ENCODE peak calls at places on chromosomes 16 and 17, in nine cellular contexts. Q, Z, O, M, D, E, V, B and F are unnamed samples.
A peak's percentile ranks its signal among the peaks of the same experiment; 100 is the strongest.

GRCh38 chr16:76756951-76757350 is 434.0 kb upstream of the MON1B start:
- DNase-seq in Q (no peak), Z (no peak), O (no peak), M (no peak), D (no peak), E (no peak), V (no peak), B (no peak), F (no peak)

GRCh38 chr16:30565984-30566383 is 5.5 kb downstream of the ZNF688 start:
- DNase-seq in Q (no peak), Z (no peak), O (no peak), M (no peak), D (no peak), E (no peak), V (no peak), B (no peak), F (no peak)

GRCh38 chr16:15502041-15502725 is 67.8 kb downstream of the BMERB1 start:
- DNase-seq in Q (peak; percentile 71), Z (no peak), O (peak; percentile 30), M (peak; percentile 58), D (peak; percentile 26), E (peak; percentile 45), V (peak; percentile 76), B (no peak), F (peak; percentile 98)

GRCh38 chr16:65833171-65833871 is 533.2 kb upstream of the CDH5 start:
- DNase-seq in Q (peak; percentile 72), Z (no peak), O (no peak), M (no peak), D (no peak), E (no peak), V (peak; percentile 13), B (no peak), F (peak; percentile 71)

GRCh38 chr17:19254651-19255050 is 17.5 kb downstream of the EPN2 start:
- DNase-seq in Q (no peak), Z (no peak), O (no peak), M (no peak), D (no peak), E (no peak), V (no peak), B (no peak), F (no peak)

GRCh38 chr16:369866-370436 is 387 bp downstream of the MRPL28 start:
- DNase-seq in Q (no peak), Z (no peak), O (no peak), M (peak; percentile 76), D (no peak), E (no peak), V (no peak), B (peak; percentile 47), F (no peak)

GRCh38 chr17:50165867-50166517 is at the start of gene SGCA:
- DNase-seq in Q (no peak), Z (no peak), O (peak; percentile 76), M (no peak), D (no peak), E (no peak), V (no peak), B (no peak), F (no peak)

GRCh38 chr17:76696763-76697701 is 13.7 kb downstream of the MXRA7 start:
- DNase-seq in Q (no peak), Z (no peak), O (peak; percentile 82), M (peak; percentile 49), D (no peak), E (no peak), V (no peak), B (no peak), F (no peak)

GRCh38 chr17:80252871-80253270 is 7.8 kb upstream of the RNF213 start:
- DNase-seq in Q (no peak), Z (peak; percentile 72), O (peak; percentile 54), M (peak; percentile 91), D (peak; percentile 93), E (peak; percentile 44), V (no peak), B (peak; percentile 70), F (no peak)
- TF ChIP-seq CTCF in Q (peak; percentile 44), Z (peak; percentile 47), O (peak; percentile 56), M (peak; percentile 75), D (peak; percentile 85), E (peak; percentile 28), V (peak; percentile 34), B (peak; percentile 60), F (peak; percentile 52)

GRCh38 chr16:2186064-2186463 is 10.3 kb downstream of the CASKIN1 start:
- DNase-seq in Q (no peak), Z (no peak), O (no peak), M (no peak), D (no peak), E (no peak), V (no peak), B (no peak), F (no peak)
- TF ChIP-seq CTCF in Q (no peak), Z (no peak), O (no peak), M (no peak), D (no peak), E (no peak), V (no peak), B (no peak), F (no peak)

GRCh38 chr17:57459286-57459915 is 203.1 kb downstream of the MSI2 start:
- DNase-seq in Q (no peak), Z (no peak), O (no peak), M (no peak), D (peak; percentile 23), E (peak; percentile 56), V (no peak), B (no peak), F (peak; percentile 56)
- TF ChIP-seq CTCF in Q (no peak), Z (no peak), O (no peak), M (no peak), D (no peak), E (peak; percentile 65), V (no peak), B (no peak), F (peak; percentile 27)

GRCh38 chr16:68433316-68433715 is 15.0 kb downstream of the SMPD3 start:
- DNase-seq in Q (no peak), Z (no peak), O (no peak), M (no peak), D (no peak), E (no peak), V (no peak), B (no peak), F (no peak)

GRCh38 chr16:68432701-68433100 is 15.6 kb downstream of the SMPD3 start:
- DNase-seq in Q (no peak), Z (no peak), O (no peak), M (no peak), D (no peak), E (no peak), V (no peak), B (no peak), F (no peak)

GRCh38 chr16:68434654-68435210 is 13.6 kb downstream of the SMPD3 start:
- DNase-seq in Q (no peak), Z (no peak), O (no peak), M (no peak), D (peak; percentile 36), E (no peak), V (no peak), B (no peak), F (no peak)

GRCh38 chr16:68436581-68436980 is 11.7 kb downstream of the SMPD3 start:
- DNase-seq in Q (no peak), Z (no peak), O (no peak), M (peak; percentile 75), D (no peak), E (peak; percentile 62), V (no peak), B (peak; percentile 30), F (no peak)
- TF ChIP-seq CTCF in Q (peak; percentile 9), Z (no peak), O (no peak), M (peak; percentile 80), D (peak; percentile 29), E (peak; percentile 54), V (peak; percentile 23), B (peak; percentile 46), F (peak; percentile 39)

DNA sequence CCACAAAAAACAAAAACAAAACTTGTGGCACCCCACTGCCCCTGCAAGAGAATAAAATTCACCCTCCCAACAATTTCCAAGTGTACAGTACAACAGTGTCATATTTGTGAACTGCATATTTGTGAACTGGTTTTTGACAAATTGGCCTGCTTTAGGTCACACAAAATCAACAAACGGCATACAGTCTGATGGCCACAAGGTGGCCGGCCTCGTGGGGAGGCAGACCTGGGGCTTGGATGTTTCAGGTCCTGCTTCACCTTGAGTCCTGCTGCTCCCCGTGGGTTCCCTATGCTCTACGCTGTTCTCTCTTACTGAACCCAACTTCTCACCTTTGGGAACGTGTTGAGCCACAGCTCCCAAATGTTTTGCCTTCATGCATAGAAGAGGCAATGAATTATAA is 102.2 kb downstream of the CDK5R1 start:
- DNase-seq in Q (no peak), Z (no peak), O (no peak), M (peak; percentile 84), D (peak; percentile 10), E (peak; percentile 25), V (no peak), B (peak; percentile 41), F (peak; percentile 5)
- TF ChIP-seq CTCF in Q (no peak), Z (no peak), O (no peak), M (peak; percentile 84), D (peak; percentile 27), E (peak; percentile 28), V (peak; percentile 16), B (peak; percentile 53), F (peak; percentile 40)

DNA sequence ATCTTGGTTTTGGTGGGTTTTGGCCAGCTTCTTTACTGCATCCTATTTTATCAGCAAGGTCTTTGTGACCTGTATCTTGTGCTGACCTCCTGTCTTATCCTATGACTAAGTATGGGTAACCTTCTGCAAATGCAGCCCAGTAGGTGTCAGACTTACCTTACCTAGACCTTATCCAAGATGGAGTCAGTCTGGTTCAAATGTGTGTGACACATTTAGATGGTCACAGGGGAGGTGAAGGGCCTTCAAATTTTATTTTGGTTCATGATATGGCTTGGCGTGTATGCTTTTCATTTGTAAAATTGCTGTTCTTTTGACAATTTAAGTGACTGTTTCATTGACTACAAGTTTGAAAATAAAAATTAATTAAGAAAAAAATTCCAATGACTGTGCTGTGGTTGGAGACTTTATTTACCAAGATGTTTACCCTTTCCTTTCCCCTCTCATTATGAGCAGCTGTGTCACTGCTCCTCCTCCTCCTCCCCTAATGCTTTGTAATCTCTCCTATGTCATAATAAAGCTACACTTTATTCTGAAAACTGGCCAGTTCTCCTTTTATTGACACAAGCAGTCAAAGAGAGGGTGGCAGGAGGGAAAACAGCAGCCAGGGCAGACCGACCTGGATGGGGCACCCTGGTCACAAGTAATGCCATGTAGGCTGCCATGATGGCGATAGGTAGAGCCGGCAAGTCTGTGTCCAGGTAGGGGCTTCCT is 49.4 kb downstream of the TNFRSF13B start:
- DNase-seq in Q (no peak), Z (no peak), O (no peak), M (peak; percentile 38), D (no peak), E (no peak), V (no peak), B (no peak), F (peak; percentile 33)
- TF ChIP-seq CTCF in Q (peak; percentile 11), Z (no peak), O (no peak), M (peak; percentile 41), D (no peak), E (peak; percentile 31), V (peak; percentile 22), B (no peak), F (peak; percentile 29)

GRCh38 chr17:2395258-2396170 is 5.3 kb downstream of the MNT start:
- DNase-seq in Q (no peak), Z (no peak), O (no peak), M (peak; percentile 83), D (peak; percentile 37), E (no peak), V (no peak), B (no peak), F (peak; percentile 62)
- TF ChIP-seq CTCF in Q (no peak), Z (no peak), O (no peak), M (peak; percentile 34), D (no peak), E (peak; percentile 17), V (no peak), B (peak; percentile 15), F (peak; percentile 21)